ENCODE peak calls at places on chromosomes 12 and 14, in seven cellular contexts. W is fibroblast of pulmonary artery, G is activated B cell treated with CpG ODN at 0.5 μM for 24 hours, E is MM.1S, D is MCF 10A, B is H1, S is mammary epithelial cell. Y is an unnamed sample.

GRCh38 chr12:97283297-97283696 is 179.3 kb upstream of the RMST start:
- DNase-seq in W (no peak), G (no peak), E (no peak), D (no peak), B (no peak), S (no peak), Y (no peak)

GRCh38 chr12:22670762-22671161 is 45.8 kb downstream of the ETNK1 start:
- DNase-seq in W (peak; percentile 46), G (no peak), E (no peak), D (no peak), B (no peak), S (no peak), Y (no peak)

GRCh38 chr12:3469711-3470110 is 21.3 kb upstream of the PRMT8 start:
- DNase-seq in W (no peak), G (no peak), E (no peak), D (no peak), B (no peak), S (no peak), Y (no peak)

GRCh38 chr12:26857465-26858176 is 24.6 kb upstream of the ITPR2 start:
- DNase-seq in W (peak; percentile 55), G (no peak), E (no peak), D (no peak), B (no peak), S (no peak), Y (no peak)

GRCh38 chr14:96231731-96232130 is 24.3 kb upstream of the BDKRB1 start:
- DNase-seq in W (no peak), G (no peak), E (no peak), D (no peak), B (no peak), S (no peak), Y (no peak)

GRCh38 chr12:62799126-62799736 is 135.7 kb downstream of the PPM1H start:
- DNase-seq in W (peak; percentile 84), G (no peak), E (peak; percentile 61), D (peak; percentile 74), B (peak; percentile 50), S (peak; percentile 36), Y (no peak)

GRCh38 chr14:50620341-50620740 is 47.8 kb downstream of the SAV1 start:
- DNase-seq in W (peak; percentile 24), G (no peak), E (no peak), D (peak; percentile 20), B (no peak), S (peak; percentile 51), Y (no peak)

GRCh38 chr12:9344540-9344939 is 136.3 kb upstream of the PZP start:
- DNase-seq in W (peak; percentile 23), G (no peak), E (no peak), D (peak; percentile 33), B (no peak), S (peak; percentile 64), Y (peak; percentile 18)

GRCh38 chr14:90996967-90997366 is 63.5 kb downstream of the RPS6KA5 start:
- DNase-seq in W (no peak), G (no peak), E (no peak), D (no peak), B (no peak), S (no peak), Y (no peak)
- TF ChIP-seq CTCF in W (no peak), G (no peak), E (no peak), D (no peak), B (no peak), S (no peak), Y (no peak)

GRCh38 chr12:32084017-32084688 is 22.5 kb upstream of the BICD1 start:
- DNase-seq in W (no peak), G (no peak), E (no peak), D (no peak), B (no peak), S (no peak), Y (no peak)
- TF ChIP-seq CTCF in W (no peak), G (no peak), E (no peak), D (no peak), B (no peak), S (no peak), Y (no peak)

DNA sequence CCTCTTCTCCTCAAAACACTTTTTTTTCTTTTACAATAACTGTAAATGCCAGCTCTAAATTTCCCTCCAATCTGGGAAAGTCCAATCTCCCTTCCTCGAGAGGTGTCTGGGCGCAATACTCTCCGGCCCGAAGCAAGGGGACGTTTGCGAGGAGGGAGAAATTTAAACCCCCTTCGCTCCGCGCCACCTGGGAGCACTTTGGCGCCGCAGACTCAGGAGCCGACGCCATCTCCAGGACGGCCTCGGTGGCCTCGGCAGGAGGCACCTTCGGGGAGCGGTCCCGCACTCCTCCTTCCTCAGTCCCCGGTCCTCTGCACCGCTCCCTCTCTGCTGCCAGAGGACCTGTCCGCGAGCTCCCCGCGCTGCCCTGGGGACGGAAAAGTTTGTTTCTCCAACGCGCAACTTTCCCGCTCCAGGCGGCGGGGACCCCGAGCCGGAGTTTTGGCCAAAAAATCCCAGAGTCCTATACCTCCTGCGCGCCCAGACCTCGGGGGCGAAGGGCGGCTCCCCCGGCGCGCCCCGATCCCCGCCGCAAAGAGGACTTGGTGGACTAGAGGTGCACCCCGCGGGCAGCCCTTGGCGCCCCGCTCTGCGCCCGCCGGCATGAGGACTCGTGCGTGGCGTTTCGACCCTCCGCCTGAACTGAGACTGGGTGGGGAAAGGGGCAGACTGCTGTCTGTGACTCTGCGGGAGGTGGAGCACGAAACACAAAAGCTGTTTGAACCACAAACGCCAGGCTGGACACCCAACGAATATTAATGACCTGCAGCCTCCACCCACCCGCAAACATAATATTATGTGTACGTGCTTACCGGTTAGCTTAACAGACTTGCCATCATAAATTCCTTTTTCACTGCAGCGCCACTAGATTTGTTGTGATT is 95.1 kb upstream of the HMGA2 start:
- DNase-seq in W (no peak), G (no peak), E (no peak), D (no peak), B (no peak), S (peak; percentile 32), Y (no peak)
- TF ChIP-seq CTCF in W (no peak), G (no peak), E (no peak), D (no peak), B (no peak), S (peak; percentile 3), Y (no peak)

DNA sequence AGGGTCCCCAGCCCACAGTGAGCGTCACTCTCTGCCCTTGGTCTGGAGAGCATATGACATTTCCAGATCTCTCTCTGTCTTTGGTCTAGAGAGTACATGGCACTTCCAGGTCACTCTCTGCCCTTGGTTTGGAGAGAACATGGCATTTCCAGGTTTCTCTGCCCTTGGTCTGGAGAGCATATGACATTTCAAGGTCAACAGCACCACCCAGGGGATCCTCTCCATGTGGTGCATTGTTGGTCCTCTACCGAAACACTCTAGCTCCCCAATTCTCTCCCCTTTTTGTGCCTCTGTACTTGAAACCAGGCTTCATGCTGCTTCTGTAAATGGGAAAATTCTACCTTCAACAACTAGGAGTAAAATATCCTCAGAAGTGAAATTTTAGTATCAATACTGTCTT is 399.4 kb downstream of the NELL2 start:
- DNase-seq in W (no peak), G (no peak), E (no peak), D (no peak), B (no peak), S (no peak), Y (no peak)
- TF ChIP-seq CTCF in W (no peak), G (no peak), E (no peak), D (no peak), B (no peak), S (no peak), Y (no peak)

GRCh38 chr14:77022219-77022852 is 6.2 kb downstream of the IRF2BPL start:
- DNase-seq in W (no peak), G (no peak), E (peak; percentile 72), D (no peak), B (no peak), S (no peak), Y (no peak)

GRCh38 chr14:77024171-77024627 is 4.3 kb downstream of the IRF2BPL start:
- DNase-seq in W (peak; percentile 59), G (no peak), E (peak; percentile 95), D (peak; percentile 49), B (no peak), S (peak; percentile 65), Y (no peak)

GRCh38 chr14:77025744-77026165 is 2.8 kb downstream of the IRF2BPL start:
- DNase-seq in W (no peak), G (no peak), E (no peak), D (peak; percentile 40), B (no peak), S (peak; percentile 42), Y (no peak)

GRCh38 chr14:77026166-77026929 is 2.2 kb downstream of the IRF2BPL start:
- DNase-seq in W (peak; percentile 59), G (no peak), E (no peak), D (peak; percentile 52), B (no peak), S (peak; percentile 59), Y (no peak)

GRCh38 chr14:77023001-77023996 is 5.2 kb downstream of the IRF2BPL start:
- DNase-seq in W (peak; percentile 57), G (no peak), E (no peak), D (peak; percentile 52), B (no peak), S (peak; percentile 53), Y (no peak)
- TF ChIP-seq CTCF in W (peak; percentile 36), G (no peak), E (peak; percentile 10), D (peak; percentile 6), B (peak; percentile 18), S (peak; percentile 41), Y (peak; percentile 49)

Y was measured in retinal pigment epithelial cell.